ENCODE peak calls at places on chromosomes 1 and 21, in seven cellular contexts. X, D, U, L, V, A and H are unnamed samples.

GRCh38 chr1:62336638-62337534 is 17.7 kb upstream of the KANK4 start:
- DNase-seq in V (no peak), X (no peak), L (no peak), D (no peak), U (no peak), A (no peak), H (no peak)

GRCh38 chr1:204846546-204846945 is 24.1 kb upstream of the NFASC start:
- DNase-seq in L (no peak), X (no peak), D (no peak), V (no peak), A (no peak), U (no peak), H (no peak)

GRCh38 chr1:20484526-20485462 is 1.2 kb downstream of the CAMK2N1 start:
- DNase-seq in V (no peak), U (peak; percentile 61), L (peak; percentile 71), X (no peak), D (no peak), A (no peak), H (no peak)

GRCh38 chr1:54795100-54795665 is 5.9 kb downstream of the TTC22 start:
- DNase-seq in U (no peak), V (no peak), X (no peak), L (no peak), A (no peak), D (no peak), H (no peak)

GRCh38 chr1:61210435-61211012 is 128.2 kb downstream of the NFIA start:
- DNase-seq in L (no peak), A (no peak), X (no peak), D (no peak), U (no peak), V (no peak), H (no peak)

GRCh38 chr21:28737671-28738279 is 254.9 kb downstream of the LTN1 start:
- DNase-seq in D (no peak), V (no peak), U (no peak), L (no peak), X (no peak), A (no peak), H (no peak)

GRCh38 chr1:237043846-237044636 is 2.1 kb downstream of the RYR2 start:
- DNase-seq in X (no peak), U (no peak), A (no peak), L (no peak), V (no peak), D (no peak), H (no peak)

GRCh38 chr21:34202553-34203332 is 129.4 kb downstream of the MRPS6 start:
- DNase-seq in X (no peak), V (no peak), U (peak; percentile 76), D (no peak), L (peak; percentile 84), A (no peak), H (peak; percentile 23)

GRCh38 chr1:228434674-228435073 is 18.0 kb upstream of the TRIM17 start:
- DNase-seq in V (no peak), D (no peak), U (no peak), L (no peak), X (no peak), A (no peak), H (no peak)

DNA sequence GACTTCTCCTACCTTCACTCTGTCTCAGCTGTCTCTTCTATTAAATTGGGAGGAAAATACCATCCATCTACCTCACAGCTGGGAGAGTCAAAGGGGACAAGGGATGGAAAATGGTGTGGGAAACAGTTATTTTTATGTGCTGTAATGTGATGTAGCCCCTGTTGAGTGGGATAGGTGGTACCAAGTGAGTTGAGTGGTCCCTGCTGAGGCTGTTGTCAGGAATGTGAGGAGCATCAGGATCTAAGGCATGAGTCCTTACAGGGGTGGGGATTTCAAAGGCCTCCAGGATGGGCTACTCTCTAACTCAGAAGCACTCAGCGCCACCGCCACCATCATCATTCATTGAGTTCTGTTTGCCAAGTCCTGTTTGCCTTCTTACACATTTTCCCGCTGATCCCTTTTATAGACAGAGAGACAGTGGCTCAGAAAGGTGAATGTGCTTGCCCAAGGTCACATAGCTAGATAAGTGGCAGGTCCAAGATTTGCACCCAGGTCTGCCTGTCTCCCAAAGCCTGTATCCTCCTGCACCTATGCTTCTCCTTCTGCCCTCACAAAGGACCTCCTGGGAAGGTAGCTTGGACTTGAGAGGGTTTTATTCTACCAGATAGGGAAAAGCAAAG is 4.6 kb upstream of the ID3 start:
- DNase-seq in L (no peak), V (no peak), X (no peak), D (no peak), U (no peak), A (no peak), H (no peak)
- TF ChIP-seq POLR2AphosphoS5 in L (no peak), V (no peak), X (no peak), D (no peak), U (no peak), A (no peak), H (no peak)

GRCh38 chr21:43015906-43016540 is 41.7 kb downstream of the PKNOX1 start:
- DNase-seq in V (no peak), A (no peak), U (no peak), D (no peak), X (no peak), L (no peak), H (no peak)

GRCh38 chr21:43020771-43021170 is 46.4 kb downstream of the PKNOX1 start:
- DNase-seq in D (no peak), V (no peak), U (no peak), X (no peak), L (no peak), A (no peak), H (no peak)

GRCh38 chr21:43018519-43018918 is 44.2 kb downstream of the PKNOX1 start:
- DNase-seq in L (no peak), U (no peak), V (no peak), D (no peak), X (no peak), A (no peak), H (no peak)

GRCh38 chr21:43020177-43020576 is 45.8 kb downstream of the PKNOX1 start:
- DNase-seq in A (no peak), D (no peak), L (no peak), U (no peak), V (no peak), X (no peak), H (no peak)

GRCh38 chr21:43016728-43017127 is 42.4 kb downstream of the PKNOX1 start:
- DNase-seq in U (no peak), A (no peak), L (no peak), X (no peak), D (no peak), V (no peak), H (no peak)
- TF ChIP-seq POLR2AphosphoS5 in U (no peak), A (no peak), L (no peak), X (no peak), D (no peak), V (no peak), H (no peak)

GRCh38 chr1:192730206-192730605 is 78.6 kb upstream of the RGS2 start:
- DNase-seq in A (no peak), D (no peak), L (no peak), U (no peak), V (no peak), X (no peak), H (no peak)
- TF ChIP-seq POLR2AphosphoS5 in A (no peak), D (no peak), L (no peak), U (no peak), V (no peak), X (no peak), H (no peak)

DNA sequence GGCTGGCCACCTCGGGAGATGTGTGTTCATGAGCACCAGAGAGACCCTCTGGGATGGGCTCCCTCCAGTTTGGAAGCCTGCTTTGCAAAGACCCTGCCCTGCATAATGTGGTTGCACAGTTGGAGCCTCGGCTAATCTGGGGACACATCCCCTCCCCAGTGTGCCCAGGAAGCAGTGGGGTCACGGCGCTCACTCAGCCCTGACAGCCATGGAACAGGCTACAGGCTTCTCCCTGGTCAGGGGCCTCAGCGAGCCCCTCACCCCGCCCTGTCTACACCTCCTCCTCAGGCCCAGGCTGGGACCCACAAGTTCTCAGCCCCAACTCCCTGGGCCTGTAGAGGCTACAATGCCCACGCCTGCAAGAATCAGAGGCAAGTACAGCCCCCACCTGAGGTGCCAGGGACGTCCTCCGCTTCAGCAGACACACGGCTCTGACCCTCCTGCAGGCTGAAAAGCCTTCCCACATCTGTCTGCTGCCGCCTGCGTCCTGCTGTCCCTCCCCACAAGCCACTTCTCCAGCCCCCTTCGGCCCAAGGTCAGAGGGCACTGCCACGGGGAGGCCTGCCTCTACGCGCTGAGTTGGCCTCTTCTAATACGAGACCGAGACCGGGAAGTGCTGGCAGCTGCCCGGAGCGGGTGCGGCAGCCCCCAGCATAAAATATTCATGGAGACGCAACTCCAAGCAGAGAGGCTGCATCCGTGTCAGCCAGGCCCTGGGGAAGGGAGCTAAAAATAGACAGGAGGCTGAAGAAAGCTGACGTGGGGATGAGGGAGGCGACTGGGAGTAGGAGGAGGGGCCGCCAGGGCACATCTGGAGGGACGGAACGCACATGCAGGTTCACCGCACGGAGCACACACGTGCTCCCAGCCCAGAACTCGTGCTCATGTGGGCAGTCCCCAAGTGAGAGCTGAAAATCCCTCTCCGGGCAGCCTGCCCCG is 15.2 kb upstream of the GPR153 start:
- DNase-seq in A (no peak), X (no peak), D (no peak), V (no peak), L (peak; percentile 93), U (no peak), H (peak; percentile 43)
- TF ChIP-seq POLR2AphosphoS5 in A (peak; percentile 33), X (no peak), D (no peak), V (no peak), L (peak; percentile 80), U (no peak), H (no peak)

DNA sequence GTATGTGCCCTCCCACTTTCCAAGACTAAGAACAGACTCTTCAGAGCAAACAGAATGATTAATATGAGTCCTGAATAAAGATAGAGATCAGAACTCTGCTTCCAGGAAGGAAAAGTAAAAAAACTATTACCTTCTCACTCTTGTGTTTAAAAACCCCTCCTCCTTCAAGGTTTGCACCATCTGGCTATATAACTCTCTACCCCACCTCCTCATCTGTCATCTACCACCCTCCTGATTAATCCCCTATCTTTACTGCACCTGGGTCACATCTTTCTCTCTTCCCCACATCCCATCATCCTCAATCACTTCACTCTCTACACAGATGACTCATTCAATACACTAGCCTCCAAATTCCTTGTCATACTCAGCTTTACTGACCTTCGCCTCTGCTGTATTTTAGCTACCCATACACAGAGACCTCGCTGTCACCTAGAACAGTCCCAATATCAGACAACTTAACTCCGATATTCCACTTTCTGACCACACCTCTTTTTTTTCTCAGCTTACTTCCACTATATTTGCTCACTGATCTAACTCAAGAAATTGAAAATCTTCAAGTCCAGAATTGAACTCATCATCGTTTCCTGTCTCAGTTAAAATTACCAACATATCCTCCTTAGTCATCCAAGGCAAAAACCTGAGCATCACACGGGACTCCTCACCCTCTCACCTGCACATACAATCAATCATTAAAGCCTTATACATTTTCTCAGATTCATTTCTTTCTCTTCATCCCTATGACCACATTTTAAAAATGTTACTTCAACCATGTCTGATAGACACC is 3.6 kb downstream of the SCMH1 start:
- DNase-seq in V (no peak), D (no peak), U (no peak), X (peak; percentile 56), A (no peak), L (no peak), H (no peak)
- TF ChIP-seq POLR2AphosphoS5 in V (no peak), D (no peak), U (no peak), X (no peak), A (no peak), L (no peak), H (no peak)